ENCODE peak calls at places on chromosomes 7 and 10, in seven cellular contexts. A is A549, W is IMR-90, V is HCT116, O is H1, R is HepG2, B is GM12878. Q is an unnamed sample.

GRCh38 chr10:132735341-132735775 is 50.6 kb downstream of the NKX6-2 start:
- DNase-seq in A (no peak), W (no peak), V (no peak), O (no peak), R (no peak), B (no peak), Q (no peak)

GRCh38 chr10:132455986-132456847 is 59.2 kb downstream of the PWWP2B start:
- DNase-seq in A (no peak), W (no peak), V (no peak), O (no peak), R (peak), B (no peak), Q (no peak)

GRCh38 chr10:60203993-60204618 is 185.6 kb downstream of the ANK3 start:
- DNase-seq in A (peak), W (peak), V (peak), O (no peak), R (peak), B (no peak), Q (peak)

GRCh38 chr7:93623816-93624215 is 49.3 kb upstream of the CALCR start:
- DNase-seq in A (no peak), W (no peak), V (no peak), O (no peak), R (no peak), B (no peak), Q (no peak)

GRCh38 chr10:34528320-34528719 is 286.8 kb downstream of the PARD3 start:
- DNase-seq in A (peak), W (peak), V (peak), O (no peak), R (peak), B (no peak), Q (no peak)

GRCh38 chr10:34121974-34122282 is 693.2 kb downstream of the PARD3 start:
- DNase-seq in A (no peak), W (peak), V (no peak), O (peak), R (no peak), B (peak), Q (no peak)

GRCh38 chr10:86857097-86857825 is 100.2 kb downstream of the MMRN2 start:
- DNase-seq in A (no peak), W (peak), V (no peak), O (no peak), R (no peak), B (no peak), Q (no peak)

GRCh38 chr10:53469383-53469782 is 696.8 kb upstream of the MBL2 start:
- DNase-seq in A (no peak), W (no peak), V (no peak), O (no peak), R (no peak), B (no peak), Q (no peak)

GRCh38 chr7:724298-724697 is 2.2 kb upstream of the DNAAF5 start:
- DNase-seq in A (no peak), W (no peak), V (no peak), O (no peak), R (no peak), B (no peak), Q (no peak)

GRCh38 chr10:129918401-129918800 is 45.7 kb downstream of the EBF3 start:
- DNase-seq in A (no peak), W (no peak), V (no peak), O (no peak), R (no peak), B (no peak), Q (no peak)

GRCh38 chr7:128135275-128136214 is 104.3 kb upstream of the LRRC4 start:
- DNase-seq in A (peak), W (peak), V (peak), O (peak), R (no peak), B (no peak), Q (peak)

GRCh38 chr7:5495581-5496375 is 72.1 kb upstream of the TNRC18 start:
- DNase-seq in A (no peak), W (no peak), V (no peak), O (no peak), R (no peak), B (no peak), Q (no peak)

GRCh38 chr7:97039374-97040065 is 14.9 kb upstream of the DLX5 start:
- DNase-seq in A (no peak), W (no peak), V (no peak), O (no peak), R (no peak), B (no peak), Q (no peak)

GRCh38 chr10:17249820-17250219 is 21.8 kb downstream of the VIM start:
- DNase-seq in A (peak), W (peak), V (peak), O (no peak), R (no peak), B (no peak), Q (no peak)

GRCh38 chr10:6406220-6407033 is 173.6 kb downstream of the PRKCQ start:
- DNase-seq in A (peak), W (peak), V (peak), O (no peak), R (peak), B (no peak), Q (peak)

GRCh38 chr7:148883233-148884048 is 650 bp downstream of the EZH2 start:
- DNase-seq in A (peak), W (no peak), V (no peak), O (peak), R (no peak), B (no peak), Q (peak)

GRCh38 chr7:26066736-26067135 is 85.3 kb upstream of the NFE2L3 start:
- DNase-seq in A (no peak), W (no peak), V (no peak), O (no peak), R (no peak), B (no peak), Q (no peak)

GRCh38 chr7:90832726-90833125 is 236.6 kb downstream of the CDK14 start:
- DNase-seq in A (no peak), W (no peak), V (no peak), O (no peak), R (no peak), B (no peak), Q (no peak)

GRCh38 chr10:77925795-77926565 is 575 bp downstream of the DLG5 start:
- DNase-seq in A (peak), W (no peak), V (no peak), O (peak), R (no peak), B (no peak), Q (no peak)

GRCh38 chr10:61486738-61487396 is 33.7 kb upstream of the TMEM26 start:
- DNase-seq in A (no peak), W (peak), V (no peak), O (no peak), R (peak), B (no peak), Q (no peak)

GRCh38 chr10:14604181-14605142 is 170.2 kb downstream of the FAM107B start:
- DNase-seq in A (peak), W (peak), V (peak), O (peak), R (no peak), B (no peak), Q (peak)

GRCh38 chr7:50335795-50336754 is 31.6 kb downstream of the IKZF1 start:
- DNase-seq in A (no peak), W (no peak), V (no peak), O (no peak), R (no peak), B (no peak), Q (peak)

GRCh38 chr7:19715499-19715898 is 6.7 kb upstream of the POLR1F start:
- DNase-seq in A (no peak), W (no peak), V (no peak), O (no peak), R (no peak), B (no peak), Q (no peak)

GRCh38 chr7:50632561-50633413 is 67.6 kb upstream of the DDC start:
- DNase-seq in A (peak), W (peak), V (peak), O (peak), R (peak), B (no peak), Q (peak)

GRCh38 chr7:135981958-135982646 is 4.9 kb upstream of the MTPN start:
- DNase-seq in A (no peak), W (no peak), V (no peak), O (no peak), R (no peak), B (no peak), Q (peak)

GRCh38 chr7:146700015-146700560 is 583.5 kb downstream of the CNTNAP2 start:
- DNase-seq in A (no peak), W (no peak), V (no peak), O (no peak), R (no peak), B (no peak), Q (no peak)

GRCh38 chr7:95517458-95517857 is 31.7 kb downstream of the ASB4 start:
- DNase-seq in A (no peak), W (no peak), V (no peak), O (no peak), R (no peak), B (no peak), Q (no peak)

GRCh38 chr7:137151056-137151731 is 192.3 kb downstream of the PTN start:
- DNase-seq in A (no peak), W (peak), V (no peak), O (no peak), R (no peak), B (no peak), Q (no peak)

GRCh38 chr10:119315128-119316001 is 108.0 kb downstream of the GRK5 start:
- DNase-seq in A (peak), W (peak), V (peak), O (no peak), R (peak), B (peak), Q (peak)

GRCh38 chr7:6175642-6176041 is 96.8 kb downstream of the CYTH3 start:
- DNase-seq in A (no peak), W (peak), V (no peak), O (no peak), R (no peak), B (no peak), Q (no peak)

GRCh38 chr10:124090630-124091209 is 2.7 kb downstream of the CHST15 start:
- DNase-seq in A (no peak), W (no peak), V (no peak), O (no peak), R (peak), B (no peak), Q (no peak)

GRCh38 chr10:35885076-35885475 is 243.0 kb upstream of the FZD8 start:
- DNase-seq in A (no peak), W (no peak), V (no peak), O (no peak), R (no peak), B (no peak), Q (no peak)

GRCh38 chr10:17203416-17203815 is 1.9 kb upstream of the TRDMT1 start:
- DNase-seq in A (no peak), W (no peak), V (no peak), O (no peak), R (no peak), B (no peak), Q (peak)

GRCh38 chr10:35448687-35449662 is 112.7 kb downstream of the CCNY start:
- DNase-seq in A (no peak), W (no peak), V (no peak), O (no peak), R (peak), B (no peak), Q (peak)

GRCh38 chr10:130934333-130935035 is 377.0 kb downstream of the TCERG1L start:
- DNase-seq in A (no peak), W (no peak), V (no peak), O (peak), R (no peak), B (no peak), Q (no peak)

GRCh38 chr10:100151901-100152300 is 33.9 kb downstream of the ERLIN1 start:
- DNase-seq in A (no peak), W (no peak), V (no peak), O (no peak), R (no peak), B (no peak), Q (no peak)

GRCh38 chr10:100157140-100157539 is 28.7 kb downstream of the ERLIN1 start:
- DNase-seq in A (no peak), W (no peak), V (no peak), O (no peak), R (no peak), B (no peak), Q (no peak)

GRCh38 chr10:100148353-100149211 is 37.2 kb downstream of the ERLIN1 start:
- DNase-seq in A (peak), W (peak), V (peak), O (no peak), R (peak), B (peak), Q (no peak)

GRCh38 chr10:100155936-100156335 is 29.9 kb downstream of the ERLIN1 start:
- DNase-seq in A (no peak), W (no peak), V (no peak), O (no peak), R (no peak), B (no peak), Q (no peak)

GRCh38 chr10:100153239-100153840 is 32.5 kb downstream of the ERLIN1 start:
- DNase-seq in A (no peak), W (no peak), V (no peak), O (no peak), R (no peak), B (no peak), Q (no peak)
- TF ChIP-seq CEBPB in A (no peak), W (no peak), V (peak), O (no peak), R (no peak), B (no peak), Q (no peak)

GRCh38 chr7:41139789-41140188 is 563.1 kb downstream of the INHBA start:
- DNase-seq in A (no peak), W (no peak), V (no peak), O (no peak), R (no peak), B (no peak), Q (no peak)

GRCh38 chr7:41145656-41146055 is 557.2 kb downstream of the INHBA start:
- DNase-seq in A (no peak), W (peak), V (no peak), O (no peak), R (no peak), B (no peak), Q (no peak)

GRCh38 chr7:41147651-41148360 is 555.1 kb downstream of the INHBA start:
- DNase-seq in A (no peak), W (no peak), V (no peak), O (no peak), R (no peak), B (no peak), Q (no peak)

GRCh38 chr7:41146423-41146822 is 556.5 kb downstream of the INHBA start:
- DNase-seq in A (no peak), W (no peak), V (no peak), O (no peak), R (no peak), B (no peak), Q (no peak)

GRCh38 chr7:41143074-41143473 is 559.8 kb downstream of the INHBA start:
- DNase-seq in A (no peak), W (no peak), V (no peak), O (no peak), R (no peak), B (no peak), Q (no peak)
- TF ChIP-seq CEBPB in A (no peak), W (no peak), V (no peak), O (no peak), R (no peak), B (no peak), Q (no peak)

DNA sequence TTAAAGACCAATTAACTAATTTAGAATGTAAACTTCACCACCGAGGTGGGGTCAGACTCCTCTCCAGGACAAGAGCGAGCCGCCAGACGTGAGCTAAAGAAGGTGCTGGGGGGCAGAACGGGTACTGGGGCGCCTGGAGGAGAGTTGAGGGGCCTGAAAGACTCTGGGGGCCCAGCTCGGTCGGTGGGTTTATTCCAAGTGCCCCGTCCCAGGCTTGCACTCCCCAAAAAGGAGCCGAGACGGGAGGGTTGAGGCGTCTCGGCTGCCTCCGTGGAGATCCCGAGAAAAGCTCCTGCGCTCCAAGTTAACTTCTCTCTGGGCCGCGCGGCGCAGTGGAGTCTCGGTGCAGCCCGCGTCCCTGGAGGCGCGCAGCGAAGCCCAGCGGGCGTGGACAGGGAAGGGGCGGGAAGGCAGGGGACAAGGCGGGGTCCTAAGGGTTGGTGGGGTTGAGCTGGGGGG is 553.3 kb downstream of the TFEC start:
- DNase-seq in A (no peak), W (no peak), V (no peak), O (peak), R (no peak), B (no peak), Q (no peak)
- TF ChIP-seq CEBPB in A (no peak), W (no peak), V (no peak), O (no peak), R (no peak), B (no peak), Q (no peak)

GRCh38 chr10:11141571-11142091 is 124.0 kb downstream of the CELF2 start:
- DNase-seq in A (no peak), W (no peak), V (no peak), O (no peak), R (peak), B (no peak), Q (peak)
- TF ChIP-seq CEBPB in A (no peak), W (no peak), V (no peak), O (no peak), R (no peak), B (no peak), Q (no peak)

DNA sequence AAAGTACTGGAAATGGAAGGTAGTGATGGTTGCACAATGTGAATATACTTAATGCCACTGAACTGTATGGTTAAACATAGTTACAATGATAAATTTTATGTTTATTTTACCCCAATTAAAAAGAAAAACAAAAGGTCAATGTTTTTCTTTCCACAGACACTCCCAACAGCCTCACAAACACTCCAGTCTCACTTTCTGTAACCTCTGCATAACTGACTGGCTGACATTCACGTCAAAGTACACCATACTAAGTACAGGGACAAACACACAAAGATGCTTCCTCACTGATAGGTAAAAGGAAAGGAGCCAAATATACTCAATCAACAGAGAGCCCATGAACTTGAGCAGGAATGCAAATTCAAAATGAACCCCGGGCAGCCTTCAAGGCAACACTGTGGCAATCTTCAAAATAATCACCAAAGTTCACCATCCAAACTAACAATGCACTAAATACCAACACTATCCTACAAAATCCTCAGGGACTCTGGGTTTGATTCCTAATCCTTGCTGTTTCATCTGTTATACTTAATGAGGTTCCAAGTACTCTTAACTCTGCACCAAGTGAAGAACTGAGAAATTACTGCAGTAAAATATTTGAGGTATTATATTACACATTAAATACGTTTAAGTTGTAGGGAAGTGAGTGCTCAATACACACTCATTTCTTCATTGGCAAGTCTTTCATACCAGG is 90.8 kb downstream of the ARMH3 start:
- DNase-seq in A (no peak), W (no peak), V (no peak), O (no peak), R (peak), B (no peak), Q (no peak)
- TF ChIP-seq CEBPB in A (no peak), W (no peak), V (no peak), O (no peak), R (no peak), B (no peak), Q (no peak)

GRCh38 chr10:85513450-85513849 is 853.1 kb downstream of the GRID1 start:
- DNase-seq in A (no peak), W (no peak), V (no peak), O (no peak), R (no peak), B (no peak), Q (no peak)
- TF ChIP-seq CEBPB in A (no peak), W (no peak), V (no peak), O (no peak), R (no peak), B (no peak), Q (no peak)

GRCh38 chr10:59057350-59057749 is 119.1 kb upstream of the PHYHIPL start:
- DNase-seq in A (no peak), W (no peak), V (no peak), O (no peak), R (peak), B (no peak), Q (no peak)
- TF ChIP-seq CEBPB in A (no peak), W (no peak), V (no peak), O (no peak), R (no peak), B (no peak), Q (no peak)

GRCh38 chr7:39248041-39248692 is 270.5 kb downstream of the POU6F2 start:
- DNase-seq in A (no peak), W (no peak), V (no peak), O (no peak), R (no peak), B (no peak), Q (no peak)

GRCh38 chr7:39248693-39249090 is 271.0 kb downstream of the POU6F2 start:
- DNase-seq in A (no peak), W (no peak), V (no peak), O (no peak), R (no peak), B (no peak), Q (no peak)

GRCh38 chr7:39249635-39250034 is 271.9 kb downstream of the POU6F2 start:
- DNase-seq in A (no peak), W (no peak), V (no peak), O (no peak), R (no peak), B (no peak), Q (no peak)

GRCh38 chr7:39252916-39253315 is 275.2 kb downstream of the POU6F2 start:
- DNase-seq in A (no peak), W (peak), V (no peak), O (no peak), R (no peak), B (no peak), Q (no peak)
- TF ChIP-seq CEBPB in A (no peak), W (no peak), V (no peak), O (no peak), R (no peak), B (no peak), Q (no peak)

GRCh38 chr7:47394216-47394615 is 187.7 kb downstream of the TNS3 start:
- DNase-seq in A (no peak), W (no peak), V (no peak), O (no peak), R (no peak), B (no peak), Q (no peak)
- TF ChIP-seq CEBPB in A (no peak), W (no peak), V (no peak), O (no peak), R (no peak), B (no peak), Q (no peak)

Q was measured in K562.